ENCODE peak calls at places on chromosomes 3 and 15, in four cellular contexts. Y, O, G and P are unnamed samples.

GRCh38 chr3:197952440-197952839 is 2.5 kb downstream of the RPL35A start:
- DNase-seq in Y (no peak), O (no peak), G (no peak), P (no peak)

GRCh38 chr3:81395739-81396138 is 365.7 kb downstream of the GBE1 start:
- DNase-seq in Y (no peak), O (no peak), G (peak), P (no peak)

GRCh38 chr15:82108489-82109078 is 62.8 kb upstream of the MEX3B start:
- DNase-seq in Y (peak), O (peak), G (peak), P (no peak)

GRCh38 chr15:70351941-70352774 is 254.4 kb upstream of the TLE3 start:
- DNase-seq in Y (no peak), O (no peak), G (no peak), P (no peak)

GRCh38 chr3:178551916-178552321 is 15.7 kb downstream of the KCNMB2 start:
- DNase-seq in Y (no peak), O (no peak), G (peak), P (no peak)

GRCh38 chr3:181610083-181610972 is 101.4 kb upstream of the SOX2 start:
- DNase-seq in Y (no peak), O (no peak), G (no peak), P (no peak)

GRCh38 chr3:19105826-19106225 is 42.5 kb upstream of the KCNH8 start:
- DNase-seq in Y (no peak), O (no peak), G (peak), P (no peak)

GRCh38 chr3:172115059-172115458 is 75.7 kb downstream of the FNDC3B start:
- DNase-seq in Y (no peak), O (no peak), G (no peak), P (no peak)

GRCh38 chr3:10935028-10935427 is 57.5 kb upstream of the SLC6A1 start:
- DNase-seq in Y (no peak), O (no peak), G (no peak), P (no peak)

GRCh38 chr3:170012683-170013400 is 25.0 kb upstream of the GPR160 start:
- DNase-seq in Y (no peak), O (no peak), G (no peak), P (no peak)

GRCh38 chr3:101992861-101993260 is 143.5 kb downstream of the NFKBIZ start:
- DNase-seq in Y (no peak), O (no peak), G (no peak), P (no peak)

GRCh38 chr3:56467801-56468183 is 475 bp downstream of the ERC2 start:
- DNase-seq in Y (no peak), O (no peak), G (no peak), P (no peak)

GRCh38 chr3:193595939-193596487 is 3.0 kb downstream of the OPA1 start:
- DNase-seq in Y (no peak), O (no peak), G (no peak), P (no peak)

GRCh38 chr15:60563539-60564404 is 84.8 kb upstream of the ICE2 start:
- DNase-seq in Y (no peak), O (no peak), G (no peak), P (no peak)

GRCh38 chr3:156615592-156616173 is 58.7 kb upstream of the TIPARP start:
- DNase-seq in Y (peak), O (peak), G (no peak), P (no peak)

GRCh38 chr3:10437995-10438901 is 67.1 kb downstream of the ATP2B2 start:
- DNase-seq in Y (peak), O (peak), G (peak), P (no peak)

GRCh38 chr3:159586587-159587202 is 401.9 kb upstream of the IL12A start:
- DNase-seq in Y (peak), O (peak), G (peak), P (no peak)

GRCh38 chr15:90902996-90903732 is at the start of gene MAN2A2:
- DNase-seq in Y (peak), O (peak), G (peak), P (peak)

GRCh38 chr3:187713504-187713903 is 11.1 kb upstream of the RTP2 start:
- DNase-seq in Y (peak), O (no peak), G (peak), P (no peak)

GRCh38 chr3:46930945-46931403 is 45.6 kb downstream of the CCDC12 start:
- DNase-seq in Y (no peak), O (no peak), G (no peak), P (no peak)

GRCh38 chr3:89216021-89216739 is 108.8 kb downstream of the EPHA3 start:
- DNase-seq in Y (no peak), O (no peak), G (no peak), P (no peak)

GRCh38 chr15:42068601-42069000 is 25.8 kb downstream of the PLA2G4D start:
- DNase-seq in Y (no peak), O (no peak), G (no peak), P (peak)

GRCh38 chr3:41900265-41900664 is 61.6 kb downstream of the ULK4 start:
- DNase-seq in Y (peak), O (no peak), G (peak), P (no peak)

GRCh38 chr3:197878427-197878826 is 71.6 kb upstream of the RPL35A start:
- DNase-seq in Y (no peak), O (no peak), G (peak), P (no peak)

GRCh38 chr3:174532776-174533175 is 326.4 kb upstream of the NAALADL2 start:
- DNase-seq in Y (no peak), O (no peak), G (no peak), P (no peak)

GRCh38 chr15:69863446-69863845 is 234.3 kb downstream of the TLE3 start:
- DNase-seq in Y (no peak), O (no peak), G (no peak), P (no peak)

GRCh38 chr3:58333206-58334012 is 717 bp downstream of the PXK start:
- DNase-seq in Y (no peak), O (no peak), G (peak), P (no peak)

DNA sequence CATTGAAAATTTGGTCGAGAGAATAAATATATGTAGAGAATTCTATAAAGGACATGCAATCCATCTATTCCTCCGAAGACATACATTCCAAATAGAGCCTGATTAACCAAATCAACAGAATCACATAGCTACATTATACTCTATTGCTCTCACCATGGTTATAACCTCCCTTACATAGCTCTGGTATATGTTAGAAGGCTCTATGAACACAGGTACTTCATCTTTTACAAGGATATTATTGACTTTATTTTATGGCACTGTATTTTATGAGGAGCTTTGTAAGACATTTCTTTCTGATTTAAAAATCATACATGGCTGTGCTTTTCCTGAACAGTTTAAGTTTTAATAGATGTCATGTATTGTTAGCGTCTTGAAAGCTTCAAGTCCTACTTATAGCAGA is 4.8 kb downstream of the IGSF10 start:
- DNase-seq in Y (no peak), O (no peak), G (no peak), P (no peak)
- TF ChIP-seq CTCF in Y (no peak), O (no peak), G (no peak), P (no peak)

DNA sequence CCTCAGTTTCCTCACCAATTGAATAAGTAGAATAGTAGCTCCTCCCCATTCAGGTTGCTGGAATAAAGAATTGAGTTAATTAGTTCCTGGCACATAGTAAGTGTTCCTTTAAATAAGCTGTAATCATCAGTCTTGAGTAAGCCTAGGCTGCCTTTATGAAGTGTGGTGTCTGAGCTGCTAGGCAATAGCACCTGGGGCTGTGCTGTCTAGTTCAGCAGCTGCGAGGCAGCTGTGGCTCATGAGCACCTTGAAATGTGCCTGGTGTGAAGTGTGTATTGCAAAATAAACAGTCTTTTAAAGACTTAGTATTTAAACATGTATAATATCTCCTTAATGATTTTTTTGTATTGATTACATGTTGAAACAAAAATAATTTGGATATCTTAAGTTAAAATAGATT is 77.6 kb downstream of the TOP2B start:
- DNase-seq in Y (no peak), O (no peak), G (no peak), P (no peak)
- TF ChIP-seq CTCF in Y (no peak), O (no peak), G (no peak), P (peak)

GRCh38 chr3:126261037-126261436 is 80.7 kb upstream of the ALDH1L1 start:
- DNase-seq in Y (peak), O (peak), G (peak), P (no peak)
- TF ChIP-seq CTCF in Y (peak), O (no peak), G (no peak), P (no peak)

GRCh38 chr15:41020311-41020710 is 67.0 kb downstream of the CHAC1 start:
- DNase-seq in Y (no peak), O (no peak), G (no peak), P (no peak)

GRCh38 chr15:41024141-41024540 is 70.9 kb downstream of the CHAC1 start:
- DNase-seq in Y (peak), O (no peak), G (no peak), P (no peak)

GRCh38 chr15:41024880-41025279 is 71.6 kb downstream of the CHAC1 start:
- DNase-seq in Y (no peak), O (no peak), G (no peak), P (no peak)

GRCh38 chr15:41020829-41021228 is 67.6 kb downstream of the CHAC1 start:
- DNase-seq in Y (no peak), O (no peak), G (no peak), P (no peak)

DNA sequence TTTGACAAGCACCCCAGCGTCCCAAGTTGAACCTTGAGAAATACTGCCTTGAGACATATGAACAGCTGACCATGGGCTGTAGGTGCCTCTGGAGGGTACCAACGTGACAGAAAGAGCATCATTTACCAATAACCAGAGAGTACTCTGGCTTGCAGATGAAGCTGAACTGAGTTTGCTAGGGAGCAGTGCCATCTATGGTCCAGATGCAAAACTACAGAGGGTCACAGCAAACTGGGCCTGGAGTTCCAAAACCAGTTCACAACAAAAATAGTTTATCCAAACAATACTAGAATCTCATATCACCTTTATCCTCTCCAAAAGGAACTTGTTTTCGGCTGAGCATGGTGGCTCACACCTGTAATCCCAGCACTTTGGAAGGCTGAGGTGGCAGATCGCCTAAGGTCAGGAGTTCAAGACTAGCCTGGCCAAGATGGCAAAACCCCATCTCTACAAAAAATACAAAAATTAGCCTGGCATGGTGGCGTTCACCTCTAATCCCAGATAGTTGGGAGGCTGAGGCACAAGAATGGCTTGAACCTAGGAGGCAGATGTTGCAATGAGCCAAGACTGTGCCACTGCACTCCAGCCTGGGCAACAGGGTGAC is 69.3 kb downstream of the CHAC1 start:
- DNase-seq in Y (peak), O (no peak), G (peak), P (no peak)
- TF ChIP-seq CTCF in Y (peak), O (peak), G (peak), P (peak)

DNA sequence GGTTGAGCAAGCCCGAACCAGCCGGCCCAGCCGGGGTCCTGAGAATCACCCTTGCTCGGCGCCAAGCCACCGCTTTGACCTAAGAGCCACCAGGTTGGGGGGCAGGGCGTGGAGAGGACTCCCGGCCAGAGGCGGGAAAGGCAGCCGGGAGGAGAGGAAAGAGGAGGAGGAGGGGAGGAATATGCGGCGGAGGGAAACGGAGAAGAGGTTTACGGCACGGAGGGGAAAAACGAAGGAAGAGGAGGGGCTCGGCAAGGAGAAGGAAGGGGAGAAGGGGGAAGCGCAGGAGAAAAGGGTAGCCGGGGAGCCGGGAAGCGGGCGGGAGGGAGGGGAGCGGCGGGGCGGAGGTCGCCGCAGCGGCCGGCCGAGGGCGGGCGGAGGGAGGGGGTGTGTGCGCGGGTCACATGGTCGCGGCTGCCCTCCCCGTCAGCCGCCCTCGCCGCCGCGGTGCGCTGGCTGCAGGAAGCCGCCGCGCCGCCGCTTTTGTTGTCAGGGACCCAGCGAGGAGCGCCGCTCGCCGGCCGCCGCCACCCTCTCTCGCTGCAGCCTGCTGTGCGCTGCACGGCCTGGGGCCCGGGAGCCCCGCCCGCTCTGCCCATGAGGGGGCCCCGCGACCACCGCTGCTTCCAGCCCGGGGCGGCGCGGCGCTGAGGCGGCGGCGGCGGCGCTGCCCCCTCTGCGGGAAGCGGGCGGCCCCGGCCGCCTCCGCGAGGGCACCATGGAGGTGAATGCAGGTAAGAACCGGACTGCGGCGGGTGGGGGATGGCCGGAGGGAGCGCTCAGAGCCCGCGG is at the start of gene NR1D2:
- DNase-seq in Y (peak), O (peak), G (peak), P (peak)
- TF ChIP-seq CTCF in Y (no peak), O (no peak), G (no peak), P (no peak)

DNA sequence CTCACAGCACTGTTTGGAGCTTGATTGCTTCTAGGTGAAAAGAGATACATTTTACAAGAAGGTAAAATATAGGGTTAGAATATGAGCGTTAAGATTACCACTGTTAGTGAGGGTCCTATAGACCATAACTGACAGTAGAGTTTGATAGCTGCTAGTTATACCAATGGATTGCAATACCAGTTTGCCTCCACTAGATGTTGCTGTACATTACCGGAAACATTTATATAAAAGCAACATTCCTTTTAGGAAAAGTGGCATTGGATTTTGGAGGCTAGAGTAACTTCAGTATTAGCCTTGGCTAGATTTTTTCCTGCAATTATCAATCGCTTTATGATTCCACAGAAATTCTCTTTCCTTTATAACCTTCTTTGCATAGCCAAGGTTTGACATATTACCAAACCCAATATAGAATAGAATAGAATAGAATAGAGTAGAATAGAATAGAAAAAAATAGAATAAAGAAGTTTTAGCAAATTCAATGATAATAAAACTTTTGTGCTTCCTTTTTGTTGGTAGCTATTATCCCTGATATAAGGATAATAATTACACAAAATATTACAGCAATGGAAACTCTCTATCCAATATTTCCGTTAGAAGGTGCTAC is 1093.6 kb upstream of the ALCAM start:
- DNase-seq in Y (peak), O (no peak), G (peak), P (no peak)
- TF ChIP-seq CTCF in Y (peak), O (peak), G (peak), P (peak)

DNA sequence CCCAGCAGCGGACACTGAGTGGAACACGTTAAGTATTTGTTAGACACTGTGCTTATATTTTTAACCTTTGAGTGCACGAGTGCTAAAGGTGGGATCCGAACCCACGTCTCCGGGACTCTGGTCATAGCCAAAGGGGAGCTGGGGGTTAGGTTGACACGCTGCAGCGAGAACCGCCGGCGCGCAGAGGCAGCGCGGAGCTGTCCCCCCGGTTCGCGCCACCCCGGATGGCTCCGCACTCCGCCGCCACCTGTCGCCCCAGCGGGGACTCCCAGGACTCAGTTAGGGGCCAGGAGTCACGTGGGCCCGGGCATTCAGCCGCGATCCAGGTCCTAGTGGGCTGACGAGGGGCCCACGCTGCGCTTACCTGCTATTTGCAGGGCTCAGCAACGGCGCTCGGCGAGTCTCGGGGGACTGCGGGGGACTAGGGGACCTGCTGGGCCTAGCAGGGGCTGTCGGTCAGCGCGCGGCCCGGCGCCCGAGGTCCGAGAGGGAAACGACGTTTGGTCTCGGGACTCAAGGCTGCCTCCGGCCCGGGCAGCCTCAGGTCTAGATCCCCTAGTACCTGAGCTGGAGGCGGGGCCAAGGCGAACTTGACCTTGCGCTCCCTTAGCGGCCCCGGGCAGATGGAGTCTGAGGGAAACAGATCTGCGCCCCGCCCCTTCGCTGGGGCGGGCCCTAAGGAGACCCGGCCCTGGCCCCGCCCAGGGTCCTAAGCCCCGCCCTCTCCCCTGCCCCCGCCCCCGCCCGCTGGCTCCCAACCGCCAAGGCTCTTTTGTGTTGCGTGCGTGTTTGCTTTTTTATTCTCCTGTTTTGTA is at the start of gene NMNAT3:
- DNase-seq in Y (no peak), O (peak), G (peak), P (peak)
- TF ChIP-seq CTCF in Y (no peak), O (peak), G (no peak), P (no peak)

GRCh38 chr3:117059054-117059989 is 349.7 kb downstream of the TUSC7 start:
- DNase-seq in Y (peak), O (no peak), G (peak), P (no peak)
- TF ChIP-seq CTCF in Y (peak), O (peak), G (peak), P (peak)

GRCh38 chr3:13200951-13201350 is 127.7 kb upstream of the IQSEC1 start:
- DNase-seq in Y (no peak), O (no peak), G (peak), P (no peak)
- TF ChIP-seq CTCF in Y (no peak), O (no peak), G (peak), P (peak)